ENCODE peak calls at places on chromosome X, in ten cellular contexts. E is naive thymus-derived CD4-positive, alpha-beta T cell; B is GM06990; J is esophagus muscularis mucosa; O is psoas muscle; S is tibial artery; G is PC-3; U is ovary; H is mesenchymal stem cell; V is stomach. Y is an unnamed sample.

GRCh38 chrX:20026278-20026677 is 35.4 kb upstream of the BCLAF3 start:
- DNase-seq in E (no peak), B (no peak), J (no peak), O (no peak), S (no peak), G (peak; percentile 54), U (no peak), H (peak; percentile 39), V (no peak), Y (no peak)

GRCh38 chrX:37378399-37378798 is 29.2 kb downstream of the PRRG1 start:
- DNase-seq in E (no peak), B (no peak), J (no peak), O (no peak), S (no peak), G (no peak), U (no peak), H (peak; percentile 39), V (no peak), Y (no peak)

GRCh38 chrX:17876135-17876534 is 15.0 kb upstream of the RAI2 start:
- DNase-seq in E (no peak), B (no peak), J (no peak), O (no peak), S (no peak), G (peak; percentile 43), U (no peak), H (no peak), V (no peak), Y (no peak)

GRCh38 chrX:77527233-77528001 is 80.2 kb downstream of the FGF16 start:
- DNase-seq in E (no peak), B (no peak), J (no peak), O (peak; percentile 16), S (no peak), G (no peak), U (peak; percentile 62), H (no peak), V (no peak), Y (no peak)

GRCh38 chrX:11558972-11559371 is 106.7 kb downstream of the ARHGAP6 start:
- DNase-seq in E (peak; percentile 41), B (no peak), J (no peak), O (no peak), S (no peak), G (peak; percentile 40), U (no peak), H (peak; percentile 6), V (peak; percentile 29), Y (no peak)

GRCh38 chrX:141989802-141990201 is 86.1 kb downstream of the MAGEC1 start:
- DNase-seq in E (no peak), B (no peak), J (no peak), O (no peak), S (no peak), G (peak; percentile 75), U (no peak), H (no peak), V (no peak), Y (no peak)

GRCh38 chrX:155070975-155071693 is at the start of the genes BRCC3, CMC4 and MTCP1:
- DNase-seq in E (peak; percentile 75), B (peak; percentile 89), J (peak; percentile 92), O (peak; percentile 79), S (peak; percentile 89), G (peak; percentile 85), U (peak; percentile 78), H (peak; percentile 79), V (peak; percentile 85), Y (peak; percentile 62)

GRCh38 chrX:23844502-23845138 is 61.6 kb downstream of the SAT1 start:
- DNase-seq in E (no peak), B (no peak), J (no peak), O (no peak), S (no peak), G (no peak), U (no peak), H (peak; percentile 26), V (peak; percentile 29), Y (no peak)

GRCh38 chrX:38312436-38312835 is 14.9 kb downstream of the RPGR start:
- DNase-seq in E (no peak), B (no peak), J (no peak), O (no peak), S (no peak), G (peak; percentile 92), U (no peak), H (peak; percentile 71), V (no peak), Y (no peak)

GRCh38 chrX:39427492-39428289 is 626.4 kb downstream of the MID1IP1 start:
- DNase-seq in E (peak; percentile 16), B (no peak), J (no peak), O (no peak), S (no peak), G (peak; percentile 15), U (peak; percentile 37), H (peak; percentile 74), V (no peak), Y (no peak)

DNA sequence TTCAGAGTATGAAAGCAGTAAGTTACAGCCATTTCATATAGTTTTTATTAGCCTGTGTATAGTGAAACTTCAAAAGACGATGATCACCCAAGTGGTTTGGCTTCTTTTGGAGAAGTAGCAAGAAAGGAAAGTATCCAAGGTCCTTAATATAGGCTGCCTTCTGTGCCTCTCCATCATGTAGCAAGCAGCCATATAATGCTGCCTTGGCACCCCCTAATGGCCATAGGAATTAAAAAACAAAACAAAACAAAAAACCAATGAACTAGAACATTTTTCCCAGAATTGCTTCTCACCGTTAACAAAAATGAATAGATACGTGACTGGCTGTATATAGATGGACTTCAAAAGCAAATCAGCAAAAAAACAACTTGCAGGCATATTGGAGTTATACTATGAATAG is 18.9 kb downstream of the LAMP2 start:
- DNase-seq in E (no peak), B (no peak), J (no peak), O (no peak), S (no peak), G (peak; percentile 14), U (no peak), H (no peak), V (no peak), Y (no peak)
- H3K36me3 ChIP-seq in E (peaks cover 17% of the 10 kb centered on the region), B (no peaks in the 10 kb centered on the region), J (peaks cover 30% of the 10 kb centered on the region), O (peaks cover 36% of the 10 kb centered on the region), S (peaks cover 26% of the 10 kb centered on the region), G (peaks cover 29% of the 10 kb centered on the region), U (no peaks in the 10 kb centered on the region), H (no peaks in the 10 kb centered on the region), V (peaks cover 36% of the 10 kb centered on the region), Y (no peaks in the 10 kb centered on the region)

DNA sequence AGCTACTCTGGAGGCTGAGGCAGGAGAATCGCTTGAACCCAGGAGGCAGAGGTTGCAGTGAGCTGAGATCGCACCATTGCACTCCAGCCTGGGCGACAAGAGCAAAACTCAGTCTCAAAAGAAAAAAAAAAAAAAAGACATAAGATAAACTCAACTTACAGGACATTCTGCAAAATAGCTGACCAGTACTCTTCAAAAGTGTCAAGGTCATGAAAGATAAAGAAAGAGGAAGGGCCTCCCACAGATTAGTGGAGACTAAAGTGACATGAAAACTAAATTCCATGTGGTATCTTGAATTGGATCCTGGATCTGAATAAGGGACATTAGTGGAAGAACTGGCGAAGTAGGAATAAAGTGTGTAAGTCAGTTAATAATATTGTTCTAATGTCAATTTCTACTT is 63.3 kb downstream of the ZNF182 start:
- DNase-seq in E (no peak), B (no peak), J (no peak), O (no peak), S (no peak), G (no peak), U (no peak), H (no peak), V (no peak), Y (no peak)
- H3K36me3 ChIP-seq in E (no peaks in the 10 kb centered on the region), B (no peaks in the 10 kb centered on the region), J (no peaks in the 10 kb centered on the region), O (no peaks in the 10 kb centered on the region), S (no peaks in the 10 kb centered on the region), G (no peaks in the 10 kb centered on the region), U (no peaks in the 10 kb centered on the region), H (no peaks in the 10 kb centered on the region), V (no peaks in the 10 kb centered on the region), Y (no peaks in the 10 kb centered on the region)

DNA sequence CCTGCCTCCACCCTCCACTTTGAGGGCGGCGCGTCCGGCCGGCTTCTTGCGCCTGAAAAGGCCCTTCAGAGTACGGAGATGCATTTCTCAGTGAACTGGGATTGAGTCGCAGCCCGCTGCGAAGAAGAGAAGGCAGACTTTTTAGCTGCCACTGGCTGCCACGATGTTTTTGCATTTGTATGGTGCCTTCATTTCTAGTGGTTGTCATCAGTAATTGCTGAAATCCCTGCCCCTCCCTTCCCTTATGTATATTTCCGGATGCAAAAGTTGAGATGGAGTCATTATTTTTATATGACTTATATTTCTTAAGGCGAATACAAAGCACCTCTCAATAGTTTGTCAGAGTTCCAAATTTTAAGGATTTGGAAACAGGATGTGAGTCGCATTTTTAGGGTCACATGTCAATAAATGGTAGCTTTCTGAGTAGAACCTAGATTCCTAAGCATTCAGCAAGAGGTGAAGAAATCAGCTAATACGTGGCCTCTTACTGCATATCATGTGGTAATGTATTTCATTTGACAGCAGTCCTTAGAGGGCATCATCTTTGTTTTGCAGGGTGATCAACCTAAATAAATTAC is 652 bp downstream of the ATP6AP2 start:
- DNase-seq in E (peak; percentile 14), B (no peak), J (no peak), O (no peak), S (no peak), G (peak; percentile 13), U (no peak), H (peak; percentile 39), V (no peak), Y (no peak)
- H3K36me3 ChIP-seq in E (no peaks in the 10 kb centered on the region), B (no peaks in the 10 kb centered on the region), J (no peaks in the 10 kb centered on the region), O (no peaks in the 10 kb centered on the region), S (no peaks in the 10 kb centered on the region), G (no peaks in the 10 kb centered on the region), U (no peaks in the 10 kb centered on the region), H (no peaks in the 10 kb centered on the region), V (no peaks in the 10 kb centered on the region), Y (no peaks in the 10 kb centered on the region)

GRCh38 chrX:154033848-154034247 is 14.1 kb upstream of the IRAK1 start:
- DNase-seq in E (no peak), B (no peak), J (no peak), O (no peak), S (no peak), G (no peak), U (no peak), H (no peak), V (no peak), Y (no peak)

GRCh38 chrX:154032653-154033052 is 13.0 kb upstream of the IRAK1 start:
- DNase-seq in E (no peak), B (no peak), J (no peak), O (no peak), S (no peak), G (no peak), U (no peak), H (no peak), V (no peak), Y (no peak)

GRCh38 chrX:154030715-154031305 is 11.1 kb upstream of the IRAK1 start:
- DNase-seq in E (no peak), B (no peak), J (no peak), O (no peak), S (no peak), G (no peak), U (no peak), H (no peak), V (no peak), Y (no peak)

GRCh38 chrX:154030266-154030665 is 10.6 kb upstream of the IRAK1 start:
- DNase-seq in E (no peak), B (no peak), J (no peak), O (no peak), S (no peak), G (no peak), U (no peak), H (no peak), V (no peak), Y (no peak)

DNA sequence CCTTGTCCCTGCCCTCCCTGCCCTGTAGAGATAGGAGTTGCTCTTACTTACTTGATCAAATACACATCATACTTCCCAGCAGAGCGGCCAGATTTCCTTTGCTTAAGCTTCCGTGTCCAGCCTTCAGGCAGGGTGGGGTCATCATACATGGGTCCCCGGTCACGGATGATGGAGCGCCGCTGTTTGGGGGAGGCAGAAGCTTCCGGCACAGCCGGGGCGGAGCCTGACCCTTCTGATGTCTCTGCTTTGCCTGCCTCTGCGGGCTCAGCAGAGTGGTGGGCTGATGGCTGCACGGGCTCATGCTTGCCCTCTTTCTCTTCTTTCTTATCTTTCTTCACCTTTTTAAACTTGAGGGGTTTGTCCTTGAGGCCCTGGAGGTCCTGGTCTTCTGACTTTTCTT is 12.5 kb upstream of the IRAK1 start:
- DNase-seq in E (no peak), B (no peak), J (no peak), O (no peak), S (no peak), G (no peak), U (no peak), H (no peak), V (no peak), Y (no peak)
- H3K36me3 ChIP-seq in E (peaks cover 46% of the 10 kb centered on the region), B (no peaks in the 10 kb centered on the region), J (peaks cover 41% of the 10 kb centered on the region), O (peaks cover 24% of the 10 kb centered on the region), S (peaks cover 31% of the 10 kb centered on the region), G (peaks cover 2% of the 10 kb centered on the region), U (no peaks in the 10 kb centered on the region), H (peaks cover 52% of the 10 kb centered on the region), V (peaks cover 39% of the 10 kb centered on the region), Y (no peaks in the 10 kb centered on the region)

Y was measured in breast epithelium.